ENCODE peak calls at places on chromosomes 12 and 14, in six cellular contexts. One of them, this sample, is unnamed.

GRCh38 chr12:13534645-13535398 is 338.3 kb downstream of the EMP1 start:
- DNase-seq in endothelial cell of umbilical vein: peak; percentile 68
- DNase-seq in A549: peak; percentile 31
- DNase-seq in HepG2: peak; percentile 39
- DNase-seq in GM12878: no peak
- DNase-seq in K562: peak; percentile 37
- DNase-seq in this sample: peak; percentile 55

GRCh38 chr12:110047297-110047940 is 903 bp downstream of the C12orf76 start:
- DNase-seq in endothelial cell of umbilical vein: no peak
- DNase-seq in A549: no peak
- DNase-seq in HepG2: no peak
- DNase-seq in GM12878: no peak
- DNase-seq in K562: no peak
- DNase-seq in this sample: no peak

GRCh38 chr14:105059035-105059916 is 6.0 kb downstream of the GPR132 start:
- DNase-seq in endothelial cell of umbilical vein: no peak
- DNase-seq in A549: no peak
- DNase-seq in HepG2: no peak
- DNase-seq in GM12878: no peak
- DNase-seq in K562: no peak
- DNase-seq in this sample: peak; percentile 49

GRCh38 chr12:21248679-21249078 is 86.0 kb downstream of the SLCO1A2 start:
- DNase-seq in endothelial cell of umbilical vein: peak; percentile 22
- DNase-seq in A549: no peak
- DNase-seq in HepG2: no peak
- DNase-seq in GM12878: no peak
- DNase-seq in K562: no peak
- DNase-seq in this sample: peak; percentile 44

GRCh38 chr12:123363743-123364531 is 710 bp downstream of the SBNO1 start:
- DNase-seq in endothelial cell of umbilical vein: peak; percentile 49
- DNase-seq in A549: peak; percentile 65
- DNase-seq in HepG2: peak; percentile 47
- DNase-seq in GM12878: no peak
- DNase-seq in K562: peak; percentile 37
- DNase-seq in this sample: peak; percentile 71

GRCh38 chr14:36519431-36520321 is at the start of gene NKX2-1:
- DNase-seq in endothelial cell of umbilical vein: no peak
- DNase-seq in A549: peak; percentile 43
- DNase-seq in HepG2: no peak
- DNase-seq in GM12878: no peak
- DNase-seq in K562: no peak
- DNase-seq in this sample: peak; percentile 4

GRCh38 chr12:122793685-122794106 is 19.3 kb downstream of the CCDC62 start:
- DNase-seq in endothelial cell of umbilical vein: peak; percentile 75
- DNase-seq in A549: peak; percentile 63
- DNase-seq in HepG2: peak; percentile 34
- DNase-seq in GM12878: no peak
- DNase-seq in K562: peak; percentile 70
- DNase-seq in this sample: peak; percentile 80

GRCh38 chr12:8823565-8824300 is 1.3 kb downstream of the A2ML1 start:
- DNase-seq in endothelial cell of umbilical vein: peak; percentile 53
- DNase-seq in A549: no peak
- DNase-seq in HepG2: no peak
- DNase-seq in GM12878: no peak
- DNase-seq in K562: peak; percentile 63
- DNase-seq in this sample: peak; percentile 34

GRCh38 chr12:118850244-118850825 is 131.0 kb upstream of the SRRM4 start:
- DNase-seq in endothelial cell of umbilical vein: no peak
- DNase-seq in A549: peak; percentile 5
- DNase-seq in HepG2: peak; percentile 22
- DNase-seq in GM12878: no peak
- DNase-seq in K562: peak; percentile 63
- DNase-seq in this sample: peak; percentile 56

GRCh38 chr12:120495189-120495722 is 657 bp upstream of the DYNLL1 start:
- DNase-seq in endothelial cell of umbilical vein: no peak
- DNase-seq in A549: peak; percentile 18
- DNase-seq in HepG2: no peak
- DNase-seq in GM12878: no peak
- DNase-seq in K562: no peak
- DNase-seq in this sample: no peak

GRCh38 chr12:87995581-87996178 is 33.5 kb downstream of the C12orf50 start:
- DNase-seq in endothelial cell of umbilical vein: peak; percentile 74
- DNase-seq in A549: peak; percentile 32
- DNase-seq in HepG2: peak; percentile 46
- DNase-seq in GM12878: no peak
- DNase-seq in K562: peak; percentile 35
- DNase-seq in this sample: peak; percentile 79

GRCh38 chr12:81095470-81096232 is 17.8 kb downstream of the ACSS3 start:
- DNase-seq in endothelial cell of umbilical vein: no peak
- DNase-seq in A549: no peak
- DNase-seq in HepG2: no peak
- DNase-seq in GM12878: no peak
- DNase-seq in K562: no peak
- DNase-seq in this sample: no peak

GRCh38 chr12:79534029-79534867 is 156.5 kb downstream of the PAWR start:
- DNase-seq in endothelial cell of umbilical vein: no peak
- DNase-seq in A549: no peak
- DNase-seq in HepG2: no peak
- DNase-seq in GM12878: no peak
- DNase-seq in K562: no peak
- DNase-seq in this sample: no peak

GRCh38 chr12:84508325-84508861 is 404.2 kb downstream of the SLC6A15 start:
- DNase-seq in endothelial cell of umbilical vein: no peak
- DNase-seq in A549: peak; percentile 11
- DNase-seq in HepG2: peak; percentile 12
- DNase-seq in GM12878: no peak
- DNase-seq in K562: no peak
- DNase-seq in this sample: peak; percentile 74

GRCh38 chr14:83520837-83521236 is 1987.2 kb upstream of the SEL1L start:
- DNase-seq in endothelial cell of umbilical vein: no peak
- DNase-seq in A549: no peak
- DNase-seq in HepG2: no peak
- DNase-seq in GM12878: no peak
- DNase-seq in K562: no peak
- DNase-seq in this sample: no peak

GRCh38 chr12:30678221-30678620 is 17.4 kb downstream of the IPO8 start:
- DNase-seq in endothelial cell of umbilical vein: no peak
- DNase-seq in A549: no peak
- DNase-seq in HepG2: no peak
- DNase-seq in GM12878: no peak
- DNase-seq in K562: no peak
- DNase-seq in this sample: no peak

GRCh38 chr12:128840862-128841468 is 12.3 kb upstream of the GLT1D1 start:
- DNase-seq in endothelial cell of umbilical vein: no peak
- DNase-seq in A549: no peak
- DNase-seq in HepG2: no peak
- DNase-seq in GM12878: no peak
- DNase-seq in K562: no peak
- DNase-seq in this sample: no peak

GRCh38 chr12:76820888-76821482 is 57.1 kb downstream of the ZDHHC17 start:
- DNase-seq in endothelial cell of umbilical vein: peak; percentile 11
- DNase-seq in A549: peak; percentile 39
- DNase-seq in HepG2: peak; percentile 35
- DNase-seq in GM12878: no peak
- DNase-seq in K562: peak; percentile 34
- DNase-seq in this sample: peak; percentile 25
- TF ChIP-seq CTCF in endothelial cell of umbilical vein: peak; percentile 51
- TF ChIP-seq CTCF in A549: peak; percentile 64
- TF ChIP-seq CTCF in HepG2: peak; percentile 52
- TF ChIP-seq CTCF in GM12878: peak; percentile 26
- TF ChIP-seq CTCF in K562: peak; percentile 58
- TF ChIP-seq CTCF in this sample: peak; percentile 61

DNA sequence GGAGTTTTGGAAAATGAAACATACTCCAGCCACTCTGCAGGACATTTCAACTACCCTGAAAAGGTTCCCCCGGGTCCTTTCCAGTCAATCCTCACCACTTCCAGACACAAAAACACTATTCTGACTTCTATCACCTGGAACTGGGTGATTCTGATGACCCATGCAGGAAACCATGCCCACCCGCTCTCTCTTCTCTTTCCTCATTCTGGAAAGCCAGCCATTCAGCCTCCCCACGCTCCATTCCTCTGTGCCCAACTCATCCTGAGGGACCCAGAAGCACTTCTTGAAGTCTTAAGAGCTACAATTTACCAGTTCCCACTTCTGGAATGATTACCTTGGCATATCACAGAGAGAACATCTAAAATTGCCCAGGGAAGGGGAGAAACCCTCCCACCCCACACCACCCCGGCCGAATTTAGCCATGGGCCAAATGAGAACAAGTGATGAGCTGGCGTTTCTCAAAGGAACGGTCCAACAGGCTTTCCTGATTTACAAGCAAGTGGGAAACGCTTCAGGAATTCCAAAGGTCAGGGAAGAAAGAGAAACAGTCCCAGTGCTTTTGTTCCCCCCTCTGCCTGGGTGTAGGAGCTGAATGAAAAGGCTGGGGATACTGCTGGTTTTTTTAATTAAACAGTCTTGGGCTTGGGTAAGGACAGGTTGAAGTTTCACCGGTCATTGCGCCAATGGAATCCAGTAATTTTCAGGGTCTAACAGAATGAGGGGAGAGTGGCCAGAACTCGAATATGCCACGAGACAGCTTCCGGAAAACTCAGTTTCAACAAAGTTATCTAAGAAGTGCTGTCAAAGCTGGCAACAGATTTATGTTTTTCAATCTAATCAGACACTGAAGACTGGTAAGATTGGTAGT is 2.9 kb downstream of the CCDC88C start:
- DNase-seq in endothelial cell of umbilical vein: no peak
- DNase-seq in A549: no peak
- DNase-seq in HepG2: no peak
- DNase-seq in GM12878: no peak
- DNase-seq in K562: no peak
- DNase-seq in this sample: no peak
- TF ChIP-seq MYC in endothelial cell of umbilical vein: no peak
- TF ChIP-seq MYC in A549: no peak
- TF ChIP-seq MYC in HepG2: no peak
- TF ChIP-seq MYC in GM12878: no peak
- TF ChIP-seq MYC in K562: no peak
- TF ChIP-seq MYC in this sample: no peak

GRCh38 chr12:130161261-130162231 is 718 bp upstream of the FZD10 start:
- DNase-seq in endothelial cell of umbilical vein: no peak
- DNase-seq in A549: no peak
- DNase-seq in HepG2: no peak
- DNase-seq in GM12878: no peak
- DNase-seq in K562: no peak
- DNase-seq in this sample: no peak
- H3K4me3 ChIP-seq in endothelial cell of umbilical vein: no peak overlapping the region
- H3K4me3 ChIP-seq in A549: no peak overlapping the region
- H3K4me3 ChIP-seq in HepG2: no peak overlapping the region
- H3K4me3 ChIP-seq in GM12878: no peak overlapping the region
- H3K4me3 ChIP-seq in K562: no peak overlapping the region
- H3K4me3 ChIP-seq in this sample: no peak overlapping the region

GRCh38 chr12:38713294-38713693 is 192.1 kb downstream of the CPNE8 start:
- DNase-seq in endothelial cell of umbilical vein: no peak
- DNase-seq in A549: no peak
- DNase-seq in HepG2: no peak
- DNase-seq in GM12878: no peak
- DNase-seq in K562: no peak
- DNase-seq in this sample: no peak
- TF ChIP-seq CTCF in endothelial cell of umbilical vein: no peak
- TF ChIP-seq CTCF in A549: no peak
- TF ChIP-seq CTCF in HepG2: no peak
- TF ChIP-seq CTCF in GM12878: no peak
- TF ChIP-seq CTCF in K562: no peak
- TF ChIP-seq CTCF in this sample: no peak

DNA sequence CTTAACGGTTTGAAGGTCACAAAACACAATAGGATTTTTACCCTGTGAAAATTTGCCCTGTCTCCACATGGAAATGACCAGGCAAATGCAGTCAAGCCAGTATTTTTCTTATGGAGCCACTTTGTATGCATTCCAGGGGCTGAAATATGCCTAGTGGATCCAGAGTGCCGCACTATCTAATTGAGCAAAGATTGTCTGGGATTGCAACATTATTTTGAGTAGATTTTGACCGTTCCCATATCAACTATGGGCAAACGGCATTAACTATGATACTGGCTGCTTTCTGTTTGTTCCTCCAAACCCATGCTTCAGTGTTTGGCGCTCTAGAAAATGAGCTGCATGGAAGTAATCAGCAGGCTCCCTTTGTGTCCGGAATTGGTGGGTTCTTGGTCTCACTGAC is 223.0 kb downstream of the BTG1 start:
- DNase-seq in endothelial cell of umbilical vein: no peak
- DNase-seq in A549: no peak
- DNase-seq in HepG2: no peak
- DNase-seq in GM12878: no peak
- DNase-seq in K562: no peak
- DNase-seq in this sample: peak; percentile 53
- TF ChIP-seq MYC in endothelial cell of umbilical vein: no peak
- TF ChIP-seq MYC in A549: no peak
- TF ChIP-seq MYC in HepG2: no peak
- TF ChIP-seq MYC in GM12878: no peak
- TF ChIP-seq MYC in K562: no peak
- TF ChIP-seq MYC in this sample: no peak